ENCODE peak calls at places on chromosomes 16 and 17, in ten cellular contexts. V is left ventricle myocardium inferior; M is neural crest cell; P is GM04504; J is iPS DF 19.7; B is NCI-H345; Z is skeletal muscle cell; F is activated CD8-positive, alpha-beta memory T cell treated with anti-CD3 and anti-CD28 coated beads for 4 hours; W is SJCRH30; K is heart left ventricle. E is an unnamed sample.

GRCh38 chr17:76268991-76269981 is 4.1 kb downstream of the UBALD2 start:
- DNase-seq in V (no peak), M (no peak), P (no peak), J (no peak), B (no peak), Z (no peak), F (no peak), W (peak; percentile 89), K (peak; percentile 39), E (no peak)

GRCh38 chr17:29059281-29059680 is 16.3 kb downstream of the PIPOX start:
- DNase-seq in V (no peak), M (no peak), P (peak; percentile 6), J (no peak), B (no peak), Z (no peak), F (no peak), W (peak; percentile 72), K (no peak), E (no peak)

GRCh38 chr17:42112552-42113176 is at the start of gene DHX58:
- DNase-seq in V (peak; percentile 63), M (no peak), P (peak; percentile 65), J (no peak), B (no peak), Z (peak; percentile 56), F (peak; percentile 53), W (no peak), K (peak; percentile 71), E (peak; percentile 61)

GRCh38 chr17:82492647-82493516 is 26.6 kb upstream of the FOXK2 start:
- DNase-seq in V (no peak), M (no peak), P (no peak), J (no peak), B (no peak), Z (no peak), F (no peak), W (no peak), K (no peak), E (no peak)

GRCh38 chr16:82329070-82329469 is 159.0 kb upstream of the MPHOSPH6 start:
- DNase-seq in V (no peak), M (no peak), P (no peak), J (no peak), B (no peak), Z (no peak), F (no peak), W (no peak), K (no peak), E (no peak)

GRCh38 chr16:88454315-88455057 is 1.4 kb downstream of the ZFPM1 start:
- DNase-seq in V (no peak), M (no peak), P (no peak), J (no peak), B (peak; percentile 31), Z (no peak), F (no peak), W (no peak), K (no peak), E (no peak)

GRCh38 chr17:79838541-79839274 is 532 bp downstream of the CBX4 start:
- DNase-seq in V (peak; percentile 44), M (peak; percentile 62), P (no peak), J (no peak), B (peak; percentile 79), Z (no peak), F (no peak), W (peak; percentile 78), K (peak; percentile 52), E (no peak)

GRCh38 chr17:48816438-48816773 is 623 bp downstream of the TTLL6 start:
- DNase-seq in V (no peak), M (no peak), P (no peak), J (no peak), B (no peak), Z (no peak), F (no peak), W (no peak), K (no peak), E (no peak)

E was measured in NCI-H460.